ENCODE peak calls at places on chromosomes 7 and 10, in seven cellular contexts. G is sigmoid colon; S is Peyer's patch; U is OCI-LY7; M is CD8-positive, alpha-beta T cell; E is heart right ventricle; P is mammary epithelial cell. C is an unnamed sample.

GRCh38 chr7:132770055-132770454 is 193.8 kb upstream of the PLXNA4 start:
- DNase-seq in P (no peak), E (no peak), M (no peak), G (no peak), U (no peak), S (no peak), C (no peak)

GRCh38 chr7:128017880-128018845 is 13.1 kb downstream of the LRRC4 start:
- DNase-seq in M (no peak), E (no peak), S (no peak), U (no peak), G (no peak), P (peak), C (peak)

GRCh38 chr10:122181055-122181732 is 89.9 kb upstream of the BTBD16 start:
- DNase-seq in P (peak), U (no peak), M (no peak), G (no peak), S (no peak), E (no peak), C (no peak)

GRCh38 chr7:110964770-110965169 is 126.2 kb upstream of the LRRN3 start:
- DNase-seq in S (no peak), P (no peak), U (no peak), G (no peak), M (no peak), E (no peak), C (no peak)

GRCh38 chr10:60480865-60481563 is 91.3 kb upstream of the ANK3 start:
- DNase-seq in U (no peak), G (no peak), S (no peak), P (peak), M (no peak), E (peak), C (peak)

GRCh38 chr10:98492763-98493162 is 46.0 kb upstream of the HPS1 start:
- DNase-seq in E (no peak), U (no peak), M (no peak), S (no peak), P (no peak), G (no peak), C (no peak)

GRCh38 chr10:130429809-130430208 is 293.6 kb downstream of the GLRX3 start:
- DNase-seq in U (no peak), G (no peak), E (no peak), M (no peak), P (no peak), S (no peak), C (no peak)

GRCh38 chr10:104329754-104330153 is 8.5 kb downstream of the ITPRIP start:
- DNase-seq in U (no peak), G (peak), M (no peak), S (no peak), P (peak), E (no peak), C (no peak)

GRCh38 chr10:28734940-28735759 is 57.8 kb downstream of the BAMBI start:
- DNase-seq in E (no peak), G (no peak), U (no peak), P (peak), M (no peak), S (no peak), C (peak)

GRCh38 chr7:98348726-98349474 is 52.0 kb downstream of the BAIAP2L1 start:
- DNase-seq in P (no peak), U (no peak), E (no peak), M (no peak), S (peak), G (no peak), C (no peak)

GRCh38 chr7:133477786-133478185 is 224.9 kb downstream of the EXOC4 start:
- DNase-seq in M (no peak), E (no peak), G (no peak), P (no peak), U (no peak), S (no peak), C (no peak)

GRCh38 chr7:111987115-111987826 is 218.9 kb downstream of the DOCK4 start:
- DNase-seq in E (peak), P (peak), S (no peak), G (no peak), U (peak), M (no peak), C (no peak)

GRCh38 chr7:139985811-139986210 is 76.9 kb downstream of the PARP12 start:
- DNase-seq in S (no peak), G (no peak), P (no peak), M (no peak), U (no peak), E (no peak), C (no peak)

GRCh38 chr7:139989366-139990141 is 73.2 kb downstream of the PARP12 start:
- DNase-seq in G (no peak), M (no peak), P (no peak), S (no peak), U (peak), E (no peak), C (no peak)

GRCh38 chr7:139990142-139990535 is 72.6 kb downstream of the PARP12 start:
- DNase-seq in P (no peak), U (peak), S (no peak), M (no peak), E (no peak), G (no peak), C (no peak)

GRCh38 chr7:139990571-139990970 is 72.2 kb downstream of the PARP12 start:
- DNase-seq in G (no peak), S (no peak), P (no peak), M (no peak), E (no peak), U (no peak), C (no peak)

GRCh38 chr7:139987691-139988516 is 74.8 kb downstream of the PARP12 start:
- DNase-seq in S (no peak), G (no peak), M (no peak), E (no peak), P (no peak), U (no peak), C (no peak)
- TF ChIP-seq CTCF in S (no peak), G (no peak), M (no peak), E (no peak), P (no peak), U (peak), C (no peak)

GRCh38 chr10:93437000-93437945 is 44.9 kb downstream of the MYOF start:
- DNase-seq in U (no peak), M (no peak), P (peak), G (peak), E (peak), S (peak), C (peak)
- H3K4me3 ChIP-seq in U (no peak), M (no peak), P (no peak), G (peak), E (peak), S (no peak), C (peak)

GRCh38 chr7:7924303-7924702 is 44.3 kb upstream of the GLCCI1 start:
- DNase-seq in M (no peak), U (no peak), P (no peak), E (no peak), G (no peak), S (no peak), C (no peak)
- TF ChIP-seq CTCF in M (no peak), U (no peak), P (no peak), E (no peak), G (no peak), S (no peak), C (no peak)

GRCh38 chr7:130922206-130923112 is 188.5 kb upstream of the KLF14 start:
- DNase-seq in P (no peak), G (no peak), U (no peak), S (no peak), E (no peak), M (no peak), C (no peak)
- H3K4me3 ChIP-seq in P (no peak), G (no peak), U (no peak), S (no peak), E (peak), M (no peak), C (peak)

GRCh38 chr7:154579711-154580110 is 423.2 kb downstream of the PAXIP1 start:
- DNase-seq in U (no peak), P (no peak), G (no peak), E (no peak), S (no peak), M (no peak), C (no peak)

GRCh38 chr7:154581251-154581890 is 421.6 kb downstream of the PAXIP1 start:
- DNase-seq in P (no peak), G (no peak), U (no peak), M (no peak), E (no peak), S (no peak), C (no peak)

GRCh38 chr7:154587812-154588211 is 415.1 kb downstream of the PAXIP1 start:
- DNase-seq in M (no peak), U (no peak), S (no peak), E (no peak), P (no peak), G (no peak), C (no peak)

GRCh38 chr7:154583454-154583853 is 419.5 kb downstream of the PAXIP1 start:
- DNase-seq in U (no peak), P (no peak), E (no peak), S (no peak), G (no peak), M (no peak), C (no peak)

DNA sequence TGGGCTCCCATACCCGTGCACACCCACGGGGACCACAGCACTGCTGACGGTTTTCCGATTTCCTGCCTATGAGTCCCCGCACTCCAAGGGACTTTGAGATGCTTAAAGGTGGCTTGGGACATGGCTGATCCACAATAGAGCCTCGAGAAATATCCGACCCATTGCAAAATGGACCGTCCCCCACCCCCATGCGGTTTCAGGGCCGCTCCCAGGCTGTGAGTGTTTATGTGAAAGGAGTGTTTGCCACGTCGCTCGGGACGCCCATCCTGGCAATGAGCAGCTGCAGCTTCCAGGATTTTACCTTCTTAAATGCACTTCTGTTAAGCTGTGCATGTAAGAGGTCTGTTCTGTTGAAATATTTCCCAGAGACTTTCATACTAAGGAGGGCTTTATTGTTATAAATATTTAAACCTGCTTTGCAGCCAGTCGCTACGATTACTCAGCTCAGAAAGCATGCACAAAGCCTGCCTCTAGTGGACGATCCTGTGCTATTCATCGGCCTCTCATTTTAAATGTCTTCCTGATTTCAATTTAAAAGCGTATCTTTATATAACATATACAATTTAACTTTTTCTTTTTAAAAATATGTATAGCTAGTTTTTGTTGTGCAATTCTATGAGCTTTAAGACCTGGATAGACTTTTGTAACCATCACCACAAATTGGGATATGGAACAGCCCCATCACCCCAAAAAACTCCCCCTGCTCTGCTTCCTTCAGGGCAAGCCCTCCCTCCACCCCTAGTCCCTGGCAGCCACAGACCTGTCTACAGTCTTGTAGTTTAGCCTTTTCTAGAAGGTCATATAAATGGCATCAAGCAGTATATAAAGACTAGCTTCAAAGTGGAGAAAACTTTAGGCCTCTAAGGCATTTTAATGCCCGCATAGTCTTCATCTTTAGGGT is 418.3 kb downstream of the PAXIP1 start:
- DNase-seq in S (no peak), E (no peak), P (no peak), G (no peak), U (no peak), M (no peak), C (no peak)
- TF ChIP-seq CTCF in S (no peak), E (peak), P (no peak), G (no peak), U (peak), M (no peak), C (no peak)

DNA sequence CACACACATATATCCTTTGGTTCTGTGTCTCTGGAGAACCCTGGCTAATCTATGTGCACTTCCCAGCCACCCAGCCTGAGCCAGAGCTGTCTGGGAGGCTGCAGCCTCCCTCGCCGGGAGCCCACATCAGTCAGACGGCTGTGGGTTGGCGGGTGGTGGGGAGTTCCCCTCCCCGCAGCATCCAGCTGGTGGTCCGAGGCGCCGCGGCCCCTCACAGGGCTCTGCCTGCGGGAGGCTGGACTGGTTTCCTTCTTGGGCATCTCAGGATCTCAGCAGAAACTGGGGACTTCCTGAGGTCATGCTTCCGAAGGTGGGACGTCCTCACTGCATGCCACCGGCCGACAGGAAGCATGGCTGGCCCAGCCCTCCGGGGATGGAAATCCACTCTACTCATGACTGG is 22.0 kb upstream of the PSMG3 start:
- DNase-seq in E (no peak), G (no peak), S (no peak), U (peak), M (no peak), P (no peak), C (no peak)
- H3K4me3 ChIP-seq in E (no peak), G (no peak), S (no peak), U (peak), M (peak), P (no peak), C (no peak)

DNA sequence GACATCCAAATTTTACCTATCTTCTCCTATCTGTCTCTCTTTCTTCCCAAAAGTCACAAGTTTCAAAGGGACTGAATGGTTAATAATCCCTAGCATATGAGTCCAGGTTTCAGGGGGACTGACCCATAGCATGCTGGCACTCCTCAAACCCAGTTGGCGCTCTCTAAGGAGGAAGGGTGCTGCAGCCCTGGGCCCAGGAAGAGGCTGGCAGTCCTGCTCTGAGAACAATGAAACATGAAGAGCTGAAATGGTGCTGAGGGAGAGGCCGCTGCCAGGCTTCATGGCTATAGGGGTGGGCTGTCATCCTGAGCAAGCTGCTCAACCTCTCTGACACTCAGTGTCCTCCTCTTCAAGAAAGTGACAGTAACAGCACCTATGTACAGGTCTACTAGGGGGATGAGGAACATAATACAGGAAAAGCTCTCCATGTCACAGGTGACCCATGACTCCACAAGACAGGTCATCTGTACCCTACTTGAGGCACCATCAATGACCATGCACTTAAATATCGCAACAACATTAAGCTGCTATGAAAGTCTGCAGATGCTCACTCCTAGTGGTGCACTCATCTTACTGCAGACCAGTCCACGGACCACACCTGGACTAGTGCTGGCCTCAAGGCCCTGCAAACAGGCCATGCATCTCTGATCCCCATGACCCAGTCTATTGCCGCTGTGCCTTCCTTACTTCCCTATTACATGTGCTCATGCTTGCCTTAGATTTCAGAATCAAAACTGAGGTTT is 17.0 kb downstream of the COBL start:
- DNase-seq in U (no peak), S (no peak), E (no peak), G (no peak), P (no peak), M (no peak), C (no peak)
- TF ChIP-seq CTCF in U (no peak), S (no peak), E (no peak), G (no peak), P (no peak), M (no peak), C (peak)

DNA sequence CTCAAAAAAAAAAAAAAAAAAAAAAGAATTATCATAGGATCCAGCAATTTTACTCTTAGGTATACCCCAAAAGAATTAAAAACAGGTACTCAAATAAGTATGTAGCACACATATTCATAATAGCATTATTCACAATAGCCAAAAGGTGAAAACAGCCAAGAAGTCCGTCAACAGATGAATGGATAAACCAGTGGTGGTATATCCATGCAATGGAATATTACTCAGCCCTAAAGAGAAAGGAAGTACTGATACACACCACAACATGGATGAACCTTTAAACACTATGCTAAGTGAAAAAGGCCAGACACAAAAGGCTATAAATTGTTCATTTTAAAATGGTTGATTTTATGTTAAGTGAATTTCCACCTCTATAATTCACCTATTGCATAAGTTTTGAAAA is 804.8 kb upstream of the AUTS2 start:
- DNase-seq in P (no peak), M (no peak), G (no peak), S (no peak), E (no peak), U (no peak), C (no peak)
- H3K4me3 ChIP-seq in P (no peak), M (no peak), G (no peak), S (no peak), E (no peak), U (no peak), C (no peak)

GRCh38 chr10:84204610-84205009 is 10.3 kb downstream of the CDHR1 start:
- DNase-seq in S (no peak), U (no peak), E (no peak), G (no peak), M (no peak), P (no peak), C (no peak)

GRCh38 chr10:84204122-84204521 is 9.8 kb downstream of the CDHR1 start:
- DNase-seq in U (peak), G (no peak), E (no peak), M (no peak), P (no peak), S (no peak), C (no peak)

GRCh38 chr10:84205049-84205852 is 10.9 kb downstream of the CDHR1 start:
- DNase-seq in P (peak), S (peak), U (peak), G (no peak), M (peak), E (peak), C (peak)

GRCh38 chr10:84208023-84208422 is 13.7 kb downstream of the CDHR1 start:
- DNase-seq in E (no peak), U (no peak), P (no peak), G (no peak), S (no peak), M (no peak), C (no peak)

GRCh38 chr10:84205853-84206513 is 11.6 kb downstream of the CDHR1 start:
- DNase-seq in M (no peak), U (no peak), G (no peak), E (no peak), S (no peak), P (no peak), C (no peak)
- TF ChIP-seq CTCF in M (no peak), U (peak), G (no peak), E (no peak), S (no peak), P (no peak), C (no peak)

GRCh38 chr7:22193361-22194016 is 163.5 kb downstream of the RAPGEF5 start:
- DNase-seq in U (no peak), E (peak), M (no peak), G (peak), S (no peak), P (no peak), C (no peak)

GRCh38 chr7:22195402-22195801 is 161.6 kb downstream of the RAPGEF5 start:
- DNase-seq in P (no peak), S (no peak), M (no peak), E (no peak), G (no peak), U (no peak), C (no peak)

GRCh38 chr7:22190736-22191135 is 166.2 kb downstream of the RAPGEF5 start:
- DNase-seq in S (no peak), M (no peak), E (no peak), P (no peak), U (no peak), G (no peak), C (no peak)

GRCh38 chr7:22194633-22195273 is 162.2 kb downstream of the RAPGEF5 start:
- DNase-seq in G (no peak), M (no peak), U (no peak), E (no peak), S (no peak), P (no peak), C (no peak)

GRCh38 chr7:22192778-22193177 is 164.2 kb downstream of the RAPGEF5 start:
- DNase-seq in G (no peak), P (no peak), E (no peak), S (no peak), U (no peak), M (no peak), C (no peak)
- H3K4me3 ChIP-seq in G (peak), P (no peak), E (no peak), S (no peak), U (no peak), M (no peak), C (no peak)

C was measured in epithelial cell of proximal tubule.